ENCODE peak calls at places on chromosomes 1 and 21, in ten cellular contexts. N is astrocyte of the cerebellum; Q is HFF-Myc; L is ureter; S is activated CD4-positive, CD25-positive, alpha-beta regulatory T cell treated with anti-CD3 and anti-CD28 coated beads, Interleukin-2, amount 50 U/mL, for 16 hours; R is T-helper 1 cell; X is activated effector memory CD4-positive, alpha-beta T cell treated with anti-CD3 and anti-CD28 coated beads, Interleukin-2, amount 50 U/mL, for 16 hours; H is LHCN-M2; D is endothelial cell; Y is EL. Z is an unnamed sample.

GRCh38 chr1:207805841-207806421 is 54.1 kb downstream of the CD46 start:
- DNase-seq in N (peak), Q (peak), L (peak), S (no peak), R (no peak), X (no peak), H (peak), D (no peak), Y (peak), Z (no peak)

GRCh38 chr21:26717146-26717739 is 128.0 kb downstream of the ADAMTS1 start:
- DNase-seq in N (peak), Q (no peak), L (no peak), S (no peak), R (no peak), X (no peak), H (peak), D (no peak), Y (peak), Z (no peak)

GRCh38 chr1:74641876-74642275 is 31.7 kb downstream of the ERICH3 start:
- DNase-seq in N (peak), Q (no peak), L (no peak), S (no peak), R (no peak), X (no peak), H (peak), D (no peak), Y (no peak), Z (no peak)

GRCh38 chr1:89884718-89885596 is 64.1 kb downstream of the LRRC8D start:
- DNase-seq in N (peak), Q (no peak), L (no peak), S (no peak), R (no peak), X (no peak), H (no peak), D (no peak), Y (peak), Z (no peak)

GRCh38 chr1:17055801-17056200 is 2.0 kb upstream of the SDHB start:
- DNase-seq in N (no peak), Q (no peak), L (no peak), S (no peak), R (no peak), X (no peak), H (no peak), D (no peak), Y (no peak), Z (no peak)

GRCh38 chr1:3315399-3315798 is 139.1 kb upstream of the ARHGEF16 start:
- DNase-seq in N (no peak), Q (no peak), L (no peak), S (no peak), R (no peak), X (no peak), H (no peak), D (no peak), Y (no peak), Z (no peak)

GRCh38 chr21:38531610-38532009 is 33.3 kb upstream of the ERG start:
- DNase-seq in N (peak), Q (no peak), L (no peak), S (no peak), R (no peak), X (no peak), H (no peak), D (no peak), Y (no peak), Z (no peak)

GRCh38 chr1:22557341-22557950 is 5.8 kb upstream of the EPHA8 start:
- DNase-seq in N (no peak), Q (peak), L (no peak), S (no peak), R (no peak), X (no peak), H (no peak), D (no peak), Y (no peak), Z (no peak)

GRCh38 chr1:2350911-2351655 is 40.3 kb downstream of the MORN1 start:
- DNase-seq in N (no peak), Q (no peak), L (no peak), S (no peak), R (no peak), X (no peak), H (no peak), D (no peak), Y (no peak), Z (no peak)

GRCh38 chr1:155598842-155599331 is 11.1 kb upstream of the MSTO1 start:
- DNase-seq in N (no peak), Q (peak), L (no peak), S (no peak), R (no peak), X (no peak), H (no peak), D (no peak), Y (peak), Z (no peak)

GRCh38 chr1:54645806-54646676 is 4.5 kb downstream of the MROH7 start:
- DNase-seq in N (no peak), Q (no peak), L (peak), S (no peak), R (no peak), X (no peak), H (no peak), D (no peak), Y (no peak), Z (no peak)

GRCh38 chr1:182684128-182684828 is at the start of gene RGS8:
- DNase-seq in N (no peak), Q (no peak), L (no peak), S (no peak), R (no peak), X (no peak), H (no peak), D (no peak), Y (no peak), Z (no peak)

GRCh38 chr1:63330331-63330916 is 8.1 kb downstream of the FOXD3 start:
- DNase-seq in N (no peak), Q (no peak), L (no peak), S (no peak), R (no peak), X (no peak), H (no peak), D (peak), Y (no peak), Z (no peak)

GRCh38 chr1:34268311-34269042 is 91.8 kb downstream of the C1orf94 start:
- DNase-seq in N (peak), Q (peak), L (no peak), S (no peak), R (no peak), X (no peak), H (no peak), D (no peak), Y (peak), Z (no peak)

GRCh38 chr1:45617618-45618017 is 6.2 kb downstream of the CCDC17 start:
- DNase-seq in N (no peak), Q (peak), L (no peak), S (no peak), R (no peak), X (no peak), H (peak), D (no peak), Y (peak), Z (no peak)

Z was measured in CD8-positive, alpha-beta T cell.